ENCODE peak calls at places on chromosomes 13 and 19, in eight cellular contexts. R is DMS79, H is ascending aorta, I is AG09319, U is NCI-H460, V is left lung, C is tibial nerve, Q is T-helper 17 cell. L is an unnamed sample.

GRCh38 chr19:51971624-51972023 is 15.0 kb downstream of the ZNF350 start:
- DNase-seq in C (no peak), H (no peak), V (no peak), I (no peak), Q (no peak), R (no peak), U (no peak), L (no peak)

GRCh38 chr13:39729161-39729560 is 73.7 kb downstream of the COG6 start:
- DNase-seq in V (no peak), C (no peak), I (no peak), R (no peak), U (no peak), Q (no peak), H (no peak), L (no peak)

GRCh38 chr19:18170714-18171255 is 2.8 kb upstream of the IFI30 start:
- DNase-seq in I (no peak), R (no peak), U (no peak), V (peak; percentile 80), C (no peak), Q (no peak), H (no peak), L (no peak)

GRCh38 chr13:38905861-38906260 is 84.8 kb downstream of the STOML3 start:
- DNase-seq in H (no peak), R (no peak), I (no peak), Q (no peak), V (no peak), U (no peak), C (no peak), L (peak; percentile 72)

GRCh38 chr13:44148159-44148929 is 225.3 kb upstream of the SERP2 start:
- DNase-seq in I (no peak), R (no peak), V (no peak), U (no peak), C (no peak), Q (no peak), H (no peak), L (no peak)

GRCh38 chr19:54916822-54917221 is 10.9 kb downstream of the NCR1 start:
- DNase-seq in C (no peak), V (no peak), H (no peak), R (no peak), I (no peak), Q (no peak), U (no peak), L (no peak)

GRCh38 chr13:25738342-25738771 is 313.5 kb downstream of the SHISA2 start:
- DNase-seq in U (no peak), V (no peak), R (peak; percentile 29), H (no peak), I (no peak), C (no peak), Q (no peak), L (peak; percentile 23)

GRCh38 chr19:40688987-40689338 is 1.5 kb downstream of the NUMBL start:
- DNase-seq in I (no peak), H (no peak), C (no peak), V (no peak), U (no peak), R (no peak), Q (no peak), L (no peak)

GRCh38 chr19:7820588-7820987 is 9.4 kb upstream of the EVI5L start:
- DNase-seq in I (no peak), H (no peak), Q (no peak), U (no peak), V (no peak), C (no peak), R (no peak), L (no peak)

GRCh38 chr13:22193070-22193469 is 522.2 kb downstream of the FGF9 start:
- DNase-seq in Q (no peak), I (no peak), U (no peak), R (no peak), C (no peak), V (no peak), H (no peak), L (no peak)

L was measured in retinal pigment epithelial cell.